ENCODE peak calls at places on chromosome 17, in six cellular contexts. U, Z, D, Y, I and S are unnamed samples.

GRCh38 chr17:72826602-72827001 is 265.9 kb downstream of the SLC39A11 start:
- DNase-seq in Z (peak; percentile 57), U (no peak), Y (no peak), I (no peak), D (no peak), S (no peak)

GRCh38 chr17:81685108-81685507 is 1.3 kb downstream of the HGS start:
- DNase-seq in Y (no peak), Z (peak; percentile 87), I (no peak), U (peak; percentile 69), D (no peak), S (no peak)

GRCh38 chr17:31598921-31599571 is 207.6 kb downstream of the RAB11FIP4 start:
- DNase-seq in I (no peak), Z (no peak), U (no peak), D (no peak), Y (no peak), S (no peak)

GRCh38 chr17:50210249-50211225 is 9.1 kb upstream of the COL1A1 start:
- DNase-seq in I (peak; percentile 48), Z (peak; percentile 99), D (peak; percentile 54), U (peak; percentile 65), Y (no peak), S (peak; percentile 94)

GRCh38 chr17:74214642-74215331 is 1.4 kb downstream of the TTYH2 start:
- DNase-seq in U (no peak), Z (no peak), Y (no peak), D (no peak), I (no peak), S (no peak)

GRCh38 chr17:78661092-78661770 is 84.0 kb upstream of the DNAH17 start:
- DNase-seq in D (no peak), Z (no peak), U (peak; percentile 4), I (no peak), Y (no peak), S (no peak)

GRCh38 chr17:42247734-42248133 is 28.5 kb downstream of the STAT5B start:
- DNase-seq in Y (no peak), I (no peak), U (peak; percentile 68), Z (peak; percentile 81), D (no peak), S (no peak)

GRCh38 chr17:57463103-57463885 is 207.0 kb downstream of the MSI2 start:
- DNase-seq in Y (no peak), I (no peak), D (no peak), Z (peak; percentile 95), U (no peak), S (no peak)

GRCh38 chr17:45873728-45874127 is 20.6 kb upstream of the MAPT start:
- DNase-seq in Y (no peak), I (peak; percentile 12), Z (no peak), D (no peak), U (no peak), S (no peak)

GRCh38 chr17:33416131-33416530 is 123.0 kb upstream of the ASIC2 start:
- DNase-seq in I (no peak), Y (no peak), D (no peak), U (no peak), Z (no peak), S (no peak)

GRCh38 chr17:17874478-17874877 is 37.7 kb upstream of the SREBF1 start:
- DNase-seq in D (no peak), Y (no peak), Z (peak; percentile 92), I (no peak), U (peak; percentile 58), S (no peak)

GRCh38 chr17:15341385-15341849 is at the start of gene TEKT3:
- DNase-seq in U (peak; percentile 72), Y (no peak), Z (peak; percentile 55), D (peak; percentile 49), I (peak; percentile 96), S (peak; percentile 99)

GRCh38 chr17:82315703-82316358 is 1.6 kb downstream of the CD7 start:
- DNase-seq in Z (no peak), Y (no peak), U (no peak), I (peak; percentile 58), D (no peak), S (no peak)

GRCh38 chr17:41467546-41467945 is 360 bp upstream of the KRT32 start:
- DNase-seq in U (no peak), D (no peak), I (no peak), Z (no peak), Y (no peak), S (no peak)

GRCh38 chr17:45427181-45427835 is 5.4 kb downstream of the ARHGAP27 start:
- DNase-seq in D (no peak), Z (no peak), I (no peak), U (no peak), Y (no peak), S (peak; percentile 28)

DNA sequence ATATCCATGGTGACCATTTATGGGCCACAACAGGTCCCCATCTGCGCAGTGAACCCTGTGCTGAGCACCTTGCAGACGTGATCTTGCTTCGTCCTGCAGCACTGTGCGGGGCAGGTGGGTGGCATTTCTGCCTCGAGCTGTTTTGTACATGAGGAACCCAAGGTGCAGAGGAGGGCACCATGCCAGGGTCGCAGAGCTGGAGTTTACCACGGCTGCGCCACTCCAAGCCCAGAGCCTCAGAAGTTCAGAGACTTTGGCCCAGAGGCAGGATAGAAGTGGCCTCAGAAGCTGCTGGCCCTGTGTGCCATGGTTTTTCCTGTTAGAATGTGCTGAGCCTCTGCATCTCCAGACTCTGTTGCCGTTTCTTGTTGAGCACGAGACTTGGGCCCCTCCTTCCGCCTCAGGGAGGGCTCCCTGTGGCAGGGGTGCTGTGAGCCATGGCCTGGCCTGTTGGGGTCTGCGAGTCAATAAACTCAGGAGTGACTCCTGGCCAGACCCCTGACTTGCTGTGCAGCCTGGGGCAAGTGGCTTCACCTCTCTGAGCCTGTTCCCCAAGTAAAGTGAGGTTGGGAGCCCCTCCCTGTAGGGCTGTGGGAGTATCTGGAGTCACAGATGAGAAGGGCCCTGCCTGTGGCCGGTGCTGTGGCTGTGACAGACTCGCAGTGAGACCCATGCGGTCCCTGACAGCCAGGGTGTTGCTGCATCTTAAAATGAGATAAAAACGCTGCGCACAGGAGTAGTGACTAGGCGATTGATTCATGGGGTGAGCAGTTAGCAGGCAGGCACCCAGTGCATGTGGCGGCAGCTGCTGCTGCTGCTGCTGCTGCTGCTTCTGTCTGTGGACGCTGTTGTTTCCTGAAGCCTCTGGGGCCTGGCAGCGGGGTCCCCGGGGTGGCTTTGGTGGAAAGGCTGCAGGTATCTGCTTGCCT is 11.8 kb downstream of the MAP2K3 start:
- DNase-seq in Y (no peak), I (no peak), D (no peak), U (no peak), Z (peak; percentile 40), S (no peak)
- H3K9me3 ChIP-seq in Y (no peaks in the 10 kb centered on the region), I (peaks cover 6% of the 10 kb centered on the region), D (no peaks in the 10 kb centered on the region), U (no peaks in the 10 kb centered on the region), Z (peaks cover 3% of the 10 kb centered on the region), S (peaks cover 47% of the 10 kb centered on the region)

DNA sequence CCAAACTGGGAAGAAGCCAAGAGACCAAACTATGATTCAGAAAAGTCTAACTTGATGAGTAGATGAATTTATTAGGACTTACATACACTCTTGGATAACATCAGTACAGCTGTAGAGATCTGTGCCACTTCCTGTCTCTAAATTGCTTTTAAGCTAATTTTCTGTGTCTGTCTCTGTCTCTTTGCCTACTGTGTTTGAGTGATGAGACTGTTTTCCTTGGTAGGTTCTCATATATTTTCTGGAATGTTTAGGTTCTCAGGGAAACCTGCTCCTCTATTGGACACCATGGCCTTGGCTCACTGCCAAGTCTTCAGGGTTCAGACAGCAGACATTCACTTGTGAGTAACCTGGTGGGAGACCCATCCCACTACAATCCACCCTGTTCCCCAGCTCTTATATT is 103.5 kb upstream of the KIF2B start:
- DNase-seq in U (no peak), Z (no peak), D (no peak), Y (no peak), I (no peak), S (no peak)
- H3K9me3 ChIP-seq in U (no peaks in the 10 kb centered on the region), Z (no peaks in the 10 kb centered on the region), D (no peaks in the 10 kb centered on the region), Y (no peaks in the 10 kb centered on the region), I (no peaks in the 10 kb centered on the region), S (no peaks in the 10 kb centered on the region)

DNA sequence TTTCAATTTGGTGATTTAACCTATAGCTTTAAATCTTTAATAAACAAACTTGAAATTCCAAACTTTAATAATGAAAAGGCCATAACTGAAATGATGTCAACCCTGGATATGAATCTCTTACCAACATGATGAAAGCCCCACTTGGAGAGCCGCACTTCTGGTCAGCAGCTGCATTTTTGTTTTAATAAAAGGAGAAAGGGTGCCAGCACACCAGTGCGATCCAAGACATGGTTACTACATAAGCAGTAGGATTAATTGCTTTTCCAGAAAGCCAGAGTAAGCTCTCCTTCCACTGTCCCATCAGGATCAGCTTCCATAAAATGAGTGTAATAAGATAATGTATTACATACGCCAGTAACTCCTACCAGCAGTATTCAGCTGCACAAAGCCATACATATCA is 26.2 kb upstream of the NACA2 start:
- DNase-seq in U (no peak), I (no peak), D (no peak), Y (no peak), Z (peak; percentile 9), S (no peak)
- H3K9me3 ChIP-seq in U (peaks cover 8% of the 10 kb centered on the region), I (peaks cover 9% of the 10 kb centered on the region), D (peaks cover 8% of the 10 kb centered on the region), Y (no peaks in the 10 kb centered on the region), Z (peaks cover 3% of the 10 kb centered on the region), S (no peaks in the 10 kb centered on the region)

DNA sequence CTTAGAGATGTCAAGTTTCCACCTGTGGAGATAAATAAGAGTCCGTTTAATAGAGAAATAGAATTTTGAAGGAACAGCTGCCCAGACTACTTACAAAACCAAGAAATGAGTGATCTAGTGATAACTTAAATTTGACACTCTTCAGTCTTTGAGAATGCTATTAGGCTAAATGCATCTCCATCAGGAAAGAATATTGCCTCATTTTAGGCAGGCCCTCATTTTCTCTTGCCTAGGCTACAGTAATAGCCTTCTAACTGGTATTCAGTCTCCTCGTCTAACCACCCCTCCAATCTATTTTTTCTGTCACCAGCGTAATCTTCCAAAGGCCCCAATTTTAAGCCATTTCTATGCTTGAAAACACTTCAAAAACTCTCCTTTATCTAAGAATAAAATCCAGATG is 537.8 kb upstream of the CA10 start:
- DNase-seq in Z (no peak), D (no peak), Y (no peak), I (no peak), U (no peak), S (no peak)
- H3K9me3 ChIP-seq in Z (peaks cover 5% of the 10 kb centered on the region), D (no peaks in the 10 kb centered on the region), Y (no peaks in the 10 kb centered on the region), I (no peaks in the 10 kb centered on the region), U (no peaks in the 10 kb centered on the region), S (no peaks in the 10 kb centered on the region)

GRCh38 chr17:8925808-8926207 is 39.7 kb downstream of the PIK3R5 start:
- DNase-seq in I (no peak), D (no peak), Z (no peak), Y (no peak), U (no peak), S (peak; percentile 14)
- H3K9me3 ChIP-seq in I (peaks cover 4% of the 10 kb centered on the region), D (peaks cover 22% of the 10 kb centered on the region), Z (peaks cover 17% of the 10 kb centered on the region), Y (no peaks in the 10 kb centered on the region), U (peaks cover 4% of the 10 kb centered on the region), S (peaks cover 12% of the 10 kb centered on the region)

DNA sequence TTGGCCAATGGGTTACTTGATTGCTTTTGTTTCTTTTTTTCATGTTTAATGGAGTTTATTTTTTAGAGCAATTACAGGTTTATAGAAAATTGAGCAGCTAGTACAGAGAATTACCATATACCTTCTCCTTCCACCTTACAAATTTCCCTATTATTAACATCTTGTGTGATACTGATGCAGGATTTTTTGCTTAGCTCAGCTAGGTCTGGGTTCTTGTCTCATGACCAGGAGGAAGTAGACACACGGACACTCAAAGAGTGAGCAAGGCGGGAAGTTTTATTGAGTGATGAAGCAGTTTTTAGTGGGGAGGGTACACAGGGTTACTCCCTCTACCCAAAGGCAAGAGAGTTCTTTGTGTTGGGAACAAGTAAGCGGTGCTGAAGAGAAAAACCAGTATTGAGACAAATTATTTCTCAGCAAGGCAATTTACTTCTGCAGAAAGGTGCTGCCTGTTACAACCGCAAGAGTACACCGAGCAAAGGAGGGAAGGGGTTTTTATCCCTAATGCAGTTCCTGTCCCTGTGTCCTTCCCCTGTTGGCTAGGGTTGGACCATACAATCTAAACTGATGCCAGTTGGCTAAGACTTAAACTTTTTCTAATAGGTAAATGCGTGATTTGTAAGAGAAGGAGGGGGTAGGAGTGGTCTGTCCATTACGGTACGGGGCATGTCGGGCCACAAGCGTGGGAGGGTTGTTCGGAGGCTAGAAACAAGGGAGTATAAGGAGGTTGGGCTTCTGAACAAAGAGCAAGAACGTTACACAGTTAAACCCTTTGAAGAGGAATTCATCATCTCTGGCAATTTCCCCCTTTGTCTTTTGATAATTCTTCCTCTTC is 26.9 kb downstream of the SEC14L1 start:
- DNase-seq in Y (no peak), D (no peak), I (no peak), U (no peak), Z (no peak), S (no peak)
- H3K9me3 ChIP-seq in Y (no peaks in the 10 kb centered on the region), D (peaks cover 17% of the 10 kb centered on the region), I (no peaks in the 10 kb centered on the region), U (no peaks in the 10 kb centered on the region), Z (peaks cover 9% of the 10 kb centered on the region), S (peaks cover 9% of the 10 kb centered on the region)